ENCODE peak calls at places on chromosomes 5 and 9, in eight cellular contexts. W is PC-3, H is mammary epithelial cell, C is MM.1S, O is trophoblast cell, M is neuronal stem cell, J is H9, G is DND-41. D is an unnamed sample.
A peak's percentile ranks its signal among the peaks of the same experiment; 100 is the strongest.

GRCh38 chr5:127041571-127041970 is 11.2 kb upstream of the MARCHF3 start:
- DNase-seq in M (no peak), O (no peak), H (peak; percentile 37), G (no peak), J (no peak), W (peak; percentile 44), C (no peak), D (no peak)

GRCh38 chr9:76662476-76663281 is 101.6 kb upstream of the PCA3 start:
- DNase-seq in G (no peak), M (no peak), H (no peak), C (no peak), J (no peak), W (no peak), O (no peak), D (no peak)

GRCh38 chr5:134906811-134907210 is 1.9 kb downstream of the PCBD2 start:
- DNase-seq in J (no peak), C (no peak), H (no peak), G (no peak), M (no peak), W (no peak), O (no peak), D (no peak)

GRCh38 chr9:99971410-99971809 is 65.0 kb downstream of the STX17 start:
- DNase-seq in W (no peak), M (no peak), J (no peak), O (no peak), H (no peak), G (no peak), C (no peak), D (no peak)

GRCh38 chr5:159713254-159713653 is 203.0 kb upstream of the ADRA1B start:
- DNase-seq in H (no peak), C (no peak), J (no peak), O (no peak), W (no peak), G (no peak), M (no peak), D (no peak)

GRCh38 chr9:98226516-98226915 is 28.9 kb downstream of the TBC1D2 start:
- DNase-seq in G (no peak), O (no peak), W (peak; percentile 29), C (no peak), M (no peak), H (no peak), J (no peak), D (no peak)

GRCh38 chr5:81081461-81081835 is 121.3 kb downstream of the RASGRF2 start:
- DNase-seq in O (no peak), W (no peak), M (no peak), G (no peak), C (no peak), J (no peak), H (no peak), D (no peak)

GRCh38 chr9:36873247-36873875 is 160.7 kb downstream of the PAX5 start:
- DNase-seq in M (peak; percentile 62), G (peak; percentile 66), H (peak; percentile 40), J (peak; percentile 81), C (peak; percentile 71), O (peak; percentile 33), W (peak; percentile 66), D (peak; percentile 92)

GRCh38 chr9:87007711-87008360 is 60.5 kb upstream of the GAS1 start:
- DNase-seq in M (no peak), J (no peak), O (no peak), G (no peak), H (no peak), C (no peak), W (no peak), D (no peak)

GRCh38 chr5:59358005-59358404 is 535.5 kb downstream of the PDE4D start:
- DNase-seq in W (no peak), G (no peak), O (no peak), J (no peak), H (no peak), C (no peak), M (no peak), D (no peak)

GRCh38 chr5:171442287-171443042 is 23.0 kb downstream of the FGF18 start:
- DNase-seq in G (no peak), J (no peak), H (no peak), C (no peak), W (no peak), M (no peak), O (no peak), D (no peak)

GRCh38 chr9:127970401-127971313 is 10.1 kb downstream of the EEIG1 start:
- DNase-seq in C (peak; percentile 94), W (peak; percentile 43), G (no peak), O (no peak), H (peak; percentile 58), M (no peak), J (no peak), D (peak; percentile 69)

GRCh38 chr5:76983468-76983867 is 30.6 kb downstream of the CRHBP start:
- DNase-seq in O (no peak), W (no peak), H (peak; percentile 12), G (no peak), M (no peak), C (no peak), J (no peak), D (no peak)

DNA sequence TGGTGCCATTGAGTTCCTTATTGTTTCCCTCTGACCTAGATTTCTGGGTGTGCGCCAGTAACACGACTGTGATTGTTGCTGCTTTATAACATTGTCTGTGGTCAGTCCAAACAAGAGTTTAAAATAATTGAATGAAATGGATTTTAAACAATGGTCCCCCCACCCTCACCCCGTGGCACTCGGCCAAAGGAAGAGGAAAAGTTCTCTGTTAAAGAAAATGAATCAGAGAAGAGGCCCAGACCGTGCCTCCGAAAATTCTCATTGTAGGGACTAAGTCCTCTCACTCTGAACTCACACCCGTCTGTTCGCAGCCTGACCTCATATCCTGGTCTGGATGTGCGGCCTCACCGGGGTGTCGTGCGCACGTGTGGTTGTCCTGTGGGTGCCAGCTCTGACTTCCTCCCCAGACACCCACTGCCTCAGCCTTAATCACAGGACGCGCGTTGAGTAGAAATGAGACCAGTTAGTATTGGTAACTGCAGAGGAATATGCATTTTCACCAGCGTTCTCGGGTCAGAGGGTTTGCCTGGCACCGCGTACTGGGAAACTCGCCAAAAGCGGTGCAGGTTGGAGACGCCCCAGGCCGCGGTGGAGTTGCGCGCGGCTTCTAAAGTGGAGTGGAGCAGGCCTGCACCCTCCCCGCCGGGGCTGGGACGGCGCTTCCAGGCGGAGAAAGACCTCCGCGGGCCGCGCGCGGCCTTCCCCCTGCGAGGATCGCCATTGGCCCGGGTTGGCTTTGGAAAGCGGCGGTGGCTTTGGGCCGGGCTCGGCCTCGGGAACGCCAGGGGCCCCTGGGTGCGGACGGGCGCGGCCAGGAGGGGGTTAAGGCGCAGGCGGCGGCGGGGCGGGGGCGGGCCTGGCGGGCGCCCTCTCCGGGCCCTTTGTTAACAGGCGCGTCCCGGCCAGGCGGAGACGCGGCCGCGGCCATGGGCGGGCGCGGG is at the start of gene ABL1:
- DNase-seq in M (peak; percentile 58), W (peak; percentile 61), O (peak; percentile 3), H (peak; percentile 93), G (peak; percentile 72), C (peak; percentile 24), J (peak; percentile 61), D (peak; percentile 86)
- H2AFZ ChIP-seq in M (peak within 1 kb of the TSS; percentile 86), W (peak within 1 kb of the TSS; percentile 80), O (peak within 1 kb of the TSS; percentile 45), H (peak within 1 kb of the TSS; percentile 66), G (peak within 1 kb of the TSS; percentile 96), C (peak within 1 kb of the TSS; percentile 20), J (peak within 1 kb of the TSS; percentile 79), D (peak within 1 kb of the TSS; percentile 30)

DNA sequence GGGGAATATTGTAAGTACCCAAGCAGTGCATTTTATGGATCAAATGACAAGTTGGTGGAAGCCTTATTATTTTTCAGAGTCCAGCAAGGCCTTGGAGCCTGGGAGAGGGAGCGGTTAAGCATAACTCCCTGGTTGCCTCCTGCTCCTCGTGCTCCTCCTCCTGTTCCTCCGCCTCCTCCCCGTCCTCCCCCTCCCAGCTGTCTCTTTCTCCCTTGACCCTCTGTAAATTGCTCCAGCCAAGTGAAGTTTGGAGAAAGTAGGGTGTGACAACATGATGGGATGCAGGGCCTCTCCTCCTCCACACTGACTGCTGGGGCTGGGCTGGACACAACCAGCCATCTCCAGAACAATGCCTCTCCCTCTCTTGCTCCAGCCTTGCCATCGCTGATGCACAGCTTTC is 586.9 kb downstream of the CCDC171 start:
- DNase-seq in G (no peak), J (no peak), H (no peak), C (no peak), O (no peak), W (no peak), M (no peak), D (no peak)
- H3K9ac ChIP-seq in G (no peak overlapping the region), J (no peak overlapping the region), H (no peak overlapping the region), C (no peak overlapping the region), O (no peak overlapping the region), W (no peak overlapping the region), M (no peak overlapping the region), D (no peak overlapping the region)

GRCh38 chr9:108880917-108881316 is 18.9 kb downstream of the ACTL7A start:
- DNase-seq in W (no peak), M (no peak), O (no peak), G (no peak), C (no peak), H (no peak), J (no peak), D (no peak)

GRCh38 chr9:108885643-108886348 is 23.7 kb downstream of the ACTL7A start:
- DNase-seq in C (peak; percentile 92), O (no peak), G (peak; percentile 5), W (peak; percentile 80), H (peak; percentile 80), J (no peak), M (no peak), D (peak; percentile 92)

GRCh38 chr9:108883085-108883484 is 21.0 kb downstream of the ACTL7A start:
- DNase-seq in H (no peak), J (no peak), W (no peak), C (no peak), G (no peak), M (no peak), O (no peak), D (no peak)

GRCh38 chr9:108882052-108882888 is 20.2 kb downstream of the ACTL7A start:
- DNase-seq in W (no peak), C (no peak), M (no peak), O (no peak), H (no peak), G (no peak), J (no peak), D (no peak)

GRCh38 chr9:108884701-108885100 is 22.6 kb downstream of the ACTL7A start:
- DNase-seq in W (no peak), G (no peak), C (no peak), O (no peak), M (no peak), J (no peak), H (no peak), D (no peak)
- H3K4me2 ChIP-seq in W (no peak overlapping the region), G (no peak overlapping the region), C (no peak overlapping the region), O (no peak overlapping the region), M (no peak overlapping the region), J (no peak overlapping the region), H (no peak overlapping the region), D (no peak overlapping the region)

GRCh38 chr5:142611154-142611553 is 74.7 kb downstream of the FGF1 start:
- DNase-seq in G (peak; percentile 76), M (peak; percentile 42), W (peak; percentile 68), H (peak; percentile 58), C (peak; percentile 58), J (peak; percentile 84), O (peak; percentile 53), D (peak; percentile 78)
- H2AFZ ChIP-seq in G (no peak overlapping the region), M (peak overlapping the region; percentile 0), W (peak overlapping the region; percentile 49), H (no peak overlapping the region), C (no peak overlapping the region), J (no peak overlapping the region), O (no peak overlapping the region), D (no peak overlapping the region)

GRCh38 chr5:100900796-100901731 is 2.0 kb downstream of the ST8SIA4 start:
- DNase-seq in G (peak; percentile 97), M (peak; percentile 56), H (peak; percentile 53), C (peak; percentile 94), O (peak; percentile 91), W (peak; percentile 68), J (peak; percentile 75), D (peak; percentile 94)
- H3K9ac ChIP-seq in G (peak overlapping the region; percentile 87), M (peak overlapping the region; percentile 67), H (no peak overlapping the region), C (peak overlapping the region; percentile 87), O (no peak overlapping the region), W (no peak overlapping the region), J (no peak overlapping the region), D (peak overlapping the region; percentile 86)

GRCh38 chr9:110954822-110955291 is 83.4 kb downstream of the LPAR1 start:
- DNase-seq in O (no peak), M (no peak), C (peak; percentile 33), W (no peak), J (no peak), G (no peak), H (no peak), D (no peak)
- H3K4me2 ChIP-seq in O (no peak overlapping the region), M (no peak overlapping the region), C (peak overlapping the region; percentile 9), W (no peak overlapping the region), J (no peak overlapping the region), G (no peak overlapping the region), H (no peak overlapping the region), D (no peak overlapping the region)